ENCODE peak calls at places on chromosomes 12 and 14, in eight cellular contexts. R is CD8-positive, alpha-beta memory T cell; S is lower lobe of right lung; V is GM04504; B is GM20000; Y is ACHN; H is fibroblast of the aortic adventitia; A is activated B cell treated with CpG ODN at 0.5 μM for 24 hours. M is an unnamed sample.

GRCh38 chr14:77642407-77642806 is 26.0 kb upstream of the SPTLC2 start:
- DNase-seq in A (no peak), V (no peak), B (no peak), Y (no peak), R (no peak), H (no peak), S (no peak), M (no peak)

GRCh38 chr12:130747867-130748740 is 32.0 kb upstream of the RIMBP2 start:
- DNase-seq in B (peak), R (peak), Y (peak), V (peak), A (peak), S (peak), H (peak), M (peak)

GRCh38 chr12:110819646-110820045 is 27.1 kb upstream of the CCDC63 start:
- DNase-seq in H (no peak), A (no peak), B (no peak), Y (no peak), R (no peak), S (no peak), V (no peak), M (no peak)

GRCh38 chr14:81062380-81062779 is 107.0 kb downstream of the TSHR start:
- DNase-seq in R (no peak), V (no peak), H (no peak), S (no peak), Y (no peak), B (no peak), A (no peak), M (no peak)

GRCh38 chr12:56122637-56123036 is 4.6 kb downstream of the ZC3H10 start:
- DNase-seq in H (no peak), V (no peak), S (no peak), R (no peak), B (no peak), Y (no peak), A (no peak), M (no peak)

GRCh38 chr14:74509587-74510210 is 16.1 kb downstream of the ISCA2 start:
- DNase-seq in B (no peak), V (no peak), R (no peak), A (no peak), Y (no peak), H (no peak), S (peak), M (no peak)

GRCh38 chr12:92775416-92775815 is 72.6 kb downstream of the PLEKHG7 start:
- DNase-seq in V (no peak), S (no peak), B (no peak), R (no peak), H (no peak), A (no peak), Y (no peak), M (no peak)

GRCh38 chr12:40107803-40108620 is 2.1 kb upstream of the SLC2A13 start:
- DNase-seq in B (no peak), A (no peak), S (peak), V (no peak), H (no peak), Y (no peak), R (no peak), M (no peak)

GRCh38 chr14:50775357-50775756 is 55.6 kb downstream of the NIN start:
- DNase-seq in H (peak), Y (peak), B (no peak), S (no peak), R (no peak), A (no peak), V (peak), M (peak)

GRCh38 chr12:105382771-105383632 is 52.5 kb downstream of the C12orf75 start:
- DNase-seq in H (peak), Y (peak), S (no peak), V (peak), R (no peak), A (no peak), B (peak), M (peak)

GRCh38 chr14:58465425-58465824 is 37.9 kb downstream of the KIAA0586 start:
- DNase-seq in Y (no peak), V (no peak), R (no peak), S (no peak), B (no peak), A (no peak), H (peak), M (peak)

GRCh38 chr12:103901518-103902173 is 28.6 kb upstream of the HSP90B1 start:
- DNase-seq in A (no peak), V (no peak), H (no peak), Y (no peak), R (peak), S (no peak), B (no peak), M (no peak)

GRCh38 chr12:75474121-75474520 is 6.4 kb upstream of the GLIPR1 start:
- DNase-seq in V (no peak), R (no peak), B (no peak), Y (no peak), A (no peak), S (no peak), H (no peak), M (no peak)

GRCh38 chr14:104710071-104710735 is 13.8 kb upstream of the ADSS1 start:
- DNase-seq in B (no peak), S (no peak), V (no peak), A (no peak), H (no peak), R (no peak), Y (no peak), M (no peak)

GRCh38 chr14:50631408-50631821 is 36.7 kb downstream of the SAV1 start:
- DNase-seq in A (no peak), V (no peak), S (no peak), R (no peak), B (no peak), Y (no peak), H (peak), M (no peak)

GRCh38 chr12:91397866-91398532 is 215.4 kb upstream of the DCN start:
- DNase-seq in H (no peak), S (no peak), Y (no peak), A (no peak), B (no peak), R (no peak), V (no peak), M (no peak)

GRCh38 chr14:57390806-57391562 is 598 bp downstream of the NAA30 start:
- DNase-seq in R (peak), A (peak), Y (peak), V (peak), S (peak), H (peak), B (peak), M (peak)

GRCh38 chr12:121095544-121096198 is 37.0 kb upstream of the P2RX7 start:
- DNase-seq in B (peak), H (peak), V (peak), R (peak), Y (peak), A (peak), S (peak), M (peak)

GRCh38 chr14:51293149-51293925 is 53.3 kb downstream of the TMX1 start:
- DNase-seq in S (no peak), A (no peak), R (no peak), V (no peak), Y (no peak), H (peak), B (no peak), M (peak)

GRCh38 chr14:84485016-84485415 is 1044.9 kb upstream of the FLRT2 start:
- DNase-seq in Y (no peak), B (no peak), A (no peak), R (no peak), H (no peak), V (no peak), S (no peak), M (no peak)

GRCh38 chr12:64883264-64884163 is 59.1 kb downstream of the TBC1D30 start:
- DNase-seq in A (no peak), R (no peak), B (peak), V (no peak), H (no peak), S (no peak), Y (peak), M (no peak)

GRCh38 chr14:51079489-51079888 is 15.4 kb downstream of the TRIM9 start:
- DNase-seq in V (no peak), A (no peak), H (no peak), S (no peak), Y (no peak), B (no peak), R (no peak), M (no peak)

GRCh38 chr14:31159682-31160296 is 47.8 kb downstream of the HECTD1 start:
- DNase-seq in S (no peak), A (no peak), B (no peak), Y (no peak), R (no peak), V (no peak), H (peak), M (peak)

GRCh38 chr12:124861492-124861891 is 2.2 kb downstream of the SCARB1 start:
- DNase-seq in Y (no peak), H (peak), S (no peak), B (no peak), V (no peak), R (peak), A (no peak), M (no peak)

GRCh38 chr12:3436496-3437060 is 54.4 kb upstream of the PRMT8 start:
- DNase-seq in H (no peak), Y (peak), R (no peak), A (no peak), B (no peak), V (no peak), S (peak), M (no peak)

GRCh38 chr12:108955225-108955835 is 65.5 kb downstream of the SVOP start:
- DNase-seq in H (peak), V (peak), S (no peak), B (no peak), R (no peak), Y (peak), A (no peak), M (no peak)

GRCh38 chr12:16526693-16527092 is 79.3 kb downstream of the LMO3 start:
- DNase-seq in Y (no peak), B (no peak), H (peak), V (peak), A (no peak), S (no peak), R (no peak), M (peak)

GRCh38 chr12:31118347-31118830 is 44.7 kb downstream of the DDX11 start:
- DNase-seq in V (no peak), H (no peak), B (no peak), S (no peak), A (no peak), R (peak), Y (peak), M (no peak)

GRCh38 chr14:91927800-91928199 is 19.7 kb downstream of the FBLN5 start:
- DNase-seq in R (no peak), Y (no peak), B (no peak), A (no peak), S (no peak), H (no peak), V (no peak), M (no peak)

GRCh38 chr14:95023115-95023514 is 134.2 kb downstream of the DICER1 start:
- DNase-seq in A (no peak), S (no peak), R (no peak), V (no peak), H (no peak), Y (no peak), B (no peak), M (no peak)